ENCODE peak calls at places on chromosomes 3 and 15, in four cellular contexts. J is IMR-90, D is H9, L is neuronal stem cell. Y is an unnamed sample.

GRCh38 chr3:133280591-133280990 is 119.3 kb upstream of the BFSP2 start:
- DNase-seq in L (no peak), D (no peak), J (no peak), Y (no peak)

GRCh38 chr3:89964347-89964746 is 856.9 kb downstream of the EPHA3 start:
- DNase-seq in L (no peak), D (no peak), J (peak; percentile 4), Y (peak; percentile 34)

GRCh38 chr3:18847583-18848197 is 300.6 kb upstream of the KCNH8 start:
- DNase-seq in L (no peak), D (no peak), J (no peak), Y (no peak)

GRCh38 chr3:146308222-146308621 is 57.3 kb upstream of the PLSCR4 start:
- DNase-seq in D (no peak), L (no peak), J (peak; percentile 89), Y (peak; percentile 60)

GRCh38 chr3:4548769-4549168 is 55.6 kb downstream of the ITPR1 start:
- DNase-seq in D (no peak), J (no peak), L (no peak), Y (no peak)

GRCh38 chr3:32313723-32314473 is 75.4 kb downstream of the CMTM8 start:
- DNase-seq in D (no peak), L (no peak), J (peak; percentile 3), Y (peak; percentile 27)

GRCh38 chr3:185153861-185154629 is 1.2 kb upstream of the C3orf70 start:
- DNase-seq in J (no peak), L (no peak), D (peak; percentile 56), Y (no peak)

GRCh38 chr3:111846717-111847116 is 12.3 kb upstream of the PHLDB2 start:
- DNase-seq in J (peak; percentile 91), L (no peak), D (no peak), Y (peak; percentile 85)

GRCh38 chr3:33128706-33129105 is 14.9 kb downstream of the CRTAP start:
- DNase-seq in L (peak; percentile 40), D (no peak), J (peak; percentile 21), Y (no peak)

GRCh38 chr3:128335621-128336296 is 130.9 kb downstream of the DNAJB8 start:
- DNase-seq in J (no peak), L (no peak), D (no peak), Y (no peak)

GRCh38 chr15:31364301-31365031 is 37.8 kb downstream of the KLF13 start:
- DNase-seq in L (no peak), D (peak; percentile 63), J (no peak), Y (no peak)

GRCh38 chr3:72442755-72443154 is 405.5 kb downstream of the SHQ1 start:
- DNase-seq in L (no peak), D (no peak), J (no peak), Y (no peak)

GRCh38 chr3:142904639-142905441 is 16.0 kb upstream of the PCOLCE2 start:
- DNase-seq in L (no peak), J (no peak), D (peak; percentile 43), Y (no peak)

GRCh38 chr15:77032052-77032646 is 37.2 kb downstream of the PSTPIP1 start:
- DNase-seq in L (no peak), D (peak; percentile 25), J (no peak), Y (no peak)

GRCh38 chr3:123695731-123696640 is 111.1 kb upstream of the HACD2 start:
- DNase-seq in J (no peak), L (no peak), D (no peak), Y (no peak)

GRCh38 chr3:77179762-77180161 is 139.9 kb downstream of the ROBO2 start:
- DNase-seq in J (no peak), D (no peak), L (no peak), Y (peak; percentile 16)

GRCh38 chr3:71722693-71723092 is 2.5 kb downstream of the EIF4E3 start:
- DNase-seq in J (no peak), L (no peak), D (no peak), Y (no peak)

GRCh38 chr3:149203758-149204157 is 17.9 kb downstream of the CP start:
- DNase-seq in J (no peak), L (no peak), D (no peak), Y (no peak)

GRCh38 chr15:37133619-37134018 is 33.3 kb upstream of the MEIS2 start:
- DNase-seq in J (peak; percentile 61), L (no peak), D (no peak), Y (peak; percentile 52)

GRCh38 chr3:7503431-7503830 is 642.5 kb downstream of the GRM7 start:
- DNase-seq in L (no peak), D (no peak), J (no peak), Y (no peak)

GRCh38 chr3:40546811-40547210 is 22.1 kb downstream of the ZNF621 start:
- DNase-seq in L (no peak), D (no peak), J (peak; percentile 70), Y (peak; percentile 59)

GRCh38 chr3:133949438-133949837 is 53.8 kb upstream of the RAB6B start:
- DNase-seq in J (peak; percentile 29), D (peak; percentile 73), L (no peak), Y (no peak)

GRCh38 chr3:59483191-59483590 is 433.4 kb upstream of the CFAP20DC start:
- DNase-seq in D (no peak), J (no peak), L (no peak), Y (no peak)

GRCh38 chr15:89494941-89495637 is 1.3 kb downstream of the RHCG start:
- DNase-seq in D (peak; percentile 51), L (peak; percentile 32), J (no peak), Y (no peak)

GRCh38 chr3:24237971-24238767 is 256.5 kb downstream of the THRB start:
- DNase-seq in D (peak; percentile 63), J (peak; percentile 89), L (peak; percentile 59), Y (peak; percentile 97)

GRCh38 chr3:162719684-162720341 is 1223.2 kb downstream of the OTOL1 start:
- DNase-seq in L (no peak), D (no peak), J (peak; percentile 97), Y (peak; percentile 84)

GRCh38 chr3:130263708-130264107 is 81.8 kb upstream of the COL6A5 start:
- DNase-seq in L (no peak), J (no peak), D (no peak), Y (no peak)

GRCh38 chr15:89903858-89904130 is 9.0 kb downstream of the ARPIN start:
- DNase-seq in L (no peak), D (no peak), J (no peak), Y (no peak)

GRCh38 chr3:66407281-66408218 is 93.3 kb downstream of the LRIG1 start:
- DNase-seq in D (peak; percentile 85), L (peak; percentile 48), J (peak; percentile 55), Y (peak; percentile 48)

GRCh38 chr3:133561682-133562081 is 11.8 kb upstream of the CDV3 start:
- DNase-seq in L (no peak), D (no peak), J (no peak), Y (no peak)

GRCh38 chr3:8441969-8442559 is 59.6 kb upstream of the LMCD1 start:
- DNase-seq in D (peak; percentile 64), J (peak; percentile 77), L (peak; percentile 63), Y (peak; percentile 82)

GRCh38 chr15:67125589-67126502 is 60.4 kb downstream of the SMAD3 start:
- DNase-seq in D (no peak), L (no peak), J (peak; percentile 100), Y (peak; percentile 98)
- H2BK15ac ChIP-seq in D (no peak overlapping the region), L (no peak overlapping the region), J (peak overlapping the region; percentile 90), Y (peak overlapping the region; percentile 13)

DNA sequence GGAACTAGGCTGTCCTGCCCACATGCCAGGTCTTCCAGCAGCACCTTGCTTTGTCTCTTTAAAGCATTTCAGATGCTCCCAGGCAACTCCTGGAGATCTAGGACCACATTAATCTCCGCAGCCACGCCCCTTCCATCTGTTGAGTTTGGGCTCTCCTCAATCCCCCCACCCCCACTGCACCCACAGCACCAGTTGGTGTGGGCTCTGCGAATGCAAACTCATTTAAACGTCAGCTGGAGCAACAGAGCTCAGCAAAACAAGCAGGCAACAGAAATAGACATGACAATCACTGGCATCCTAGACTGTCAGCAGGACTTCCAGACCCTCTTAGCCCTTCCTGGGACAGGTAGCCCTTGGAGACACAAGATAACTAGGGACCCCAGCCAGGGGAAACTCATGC is 106.9 kb downstream of the LSM3 start:
- DNase-seq in J (no peak), D (no peak), L (no peak), Y (no peak)
- H3K18ac ChIP-seq in J (no peak overlapping the region), D (no peak overlapping the region), L (peak overlapping the region; percentile 39), Y (no peak overlapping the region)

GRCh38 chr15:67948215-67948614 is 105.9 kb upstream of the PIAS1 start:
- DNase-seq in D (no peak), J (no peak), L (no peak), Y (no peak)

GRCh38 chr15:67945131-67945530 is 105.3 kb upstream of the RNU6-1 start:
- DNase-seq in D (no peak), L (no peak), J (no peak), Y (peak; percentile 18)

GRCh38 chr15:67947254-67948039 is 106.7 kb upstream of the PIAS1 start:
- DNase-seq in J (no peak), D (no peak), L (no peak), Y (no peak)

GRCh38 chr15:67945951-67946700 is 106.3 kb upstream of the RNU6-1 start:
- DNase-seq in J (peak; percentile 44), L (peak; percentile 58), D (peak; percentile 91), Y (peak; percentile 57)

GRCh38 chr15:67946701-67947100 is 106.9 kb upstream of the RNU6-1 start:
- DNase-seq in D (no peak), J (no peak), L (no peak), Y (no peak)
- H2BK15ac ChIP-seq in D (no peak overlapping the region), J (no peak overlapping the region), L (no peak overlapping the region), Y (no peak overlapping the region)

GRCh38 chr15:40239671-40240618 is 1.1 kb downstream of the PAK6 start:
- DNase-seq in J (no peak), D (no peak), L (no peak), Y (no peak)

GRCh38 chr15:40238927-40239591 is at the start of gene PAK6:
- DNase-seq in J (peak; percentile 53), L (peak; percentile 31), D (peak; percentile 88), Y (peak; percentile 53)

GRCh38 chr15:40240619-40241304 is 1.9 kb downstream of the PAK6 start:
- DNase-seq in J (no peak), L (no peak), D (no peak), Y (no peak)

GRCh38 chr15:40241305-40242215 is 2.7 kb downstream of the PAK6 start:
- DNase-seq in L (no peak), D (no peak), J (no peak), Y (no peak)

DNA sequence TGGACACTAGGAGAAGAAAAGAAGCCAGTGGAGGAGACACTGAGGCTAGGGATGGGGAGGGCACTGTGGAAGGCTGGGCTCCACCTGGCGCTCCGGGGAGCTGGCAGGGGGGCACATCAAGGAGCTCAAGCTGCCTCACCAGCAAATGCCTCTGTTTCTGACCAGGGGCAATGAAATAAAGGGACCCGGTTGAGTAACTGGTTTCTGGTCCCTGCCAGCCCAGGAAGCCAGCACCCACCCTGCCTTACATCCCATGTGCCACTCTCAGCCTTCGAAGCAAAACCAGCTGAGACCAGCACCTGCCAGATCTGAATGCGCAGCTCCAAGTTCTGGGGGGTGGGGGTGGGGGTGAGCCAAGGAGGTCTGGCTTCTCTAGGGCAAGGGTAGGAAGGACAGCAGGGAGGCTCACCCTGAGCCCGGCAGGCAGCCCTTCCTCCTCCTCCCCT is 359 bp upstream of the PAK6 start:
- DNase-seq in D (no peak), L (no peak), J (no peak), Y (no peak)
- H3K18ac ChIP-seq in D (peak overlapping the region; percentile 32), L (peak overlapping the region; percentile 80), J (no peak overlapping the region), Y (no peak overlapping the region)